ENCODE peak calls at places on chromosomes 6 and 20, in nine cellular contexts. U, Q, T, N, W, K, A, I and E are unnamed samples.

GRCh38 chr6:99816795-99817194 is 177.2 kb downstream of the MCHR2 start:
- DNase-seq in U (no peak), Q (no peak), T (no peak), N (no peak), W (no peak), K (no peak), A (no peak), I (no peak), E (no peak)

GRCh38 chr6:135586844-135587243 is 89.3 kb upstream of the AHI1 start:
- DNase-seq in U (no peak), Q (no peak), T (peak), N (no peak), W (no peak), K (no peak), A (no peak), I (no peak), E (no peak)

GRCh38 chr6:71454083-71454482 is 165.5 kb downstream of the OGFRL1 start:
- DNase-seq in U (no peak), Q (no peak), T (no peak), N (no peak), W (no peak), K (no peak), A (no peak), I (no peak), E (no peak)

GRCh38 chr6:115221185-115221584 is 839.5 kb downstream of the FRK start:
- DNase-seq in U (no peak), Q (no peak), T (no peak), N (no peak), W (no peak), K (no peak), A (no peak), I (no peak), E (no peak)

GRCh38 chr6:84766796-84767590 is 2.6 kb upstream of the TBX18 start:
- DNase-seq in U (no peak), Q (no peak), T (peak), N (no peak), W (peak), K (no peak), A (no peak), I (no peak), E (no peak)

GRCh38 chr6:20846602-20847028 is 312.4 kb downstream of the CDKAL1 start:
- DNase-seq in U (no peak), Q (no peak), T (peak), N (peak), W (no peak), K (no peak), A (no peak), I (no peak), E (no peak)

GRCh38 chr6:55304747-55305146 is 22.5 kb upstream of the GFRAL start:
- DNase-seq in U (peak), Q (no peak), T (no peak), N (no peak), W (no peak), K (no peak), A (no peak), I (no peak), E (no peak)

GRCh38 chr20:1177680-1178079 is 7.1 kb downstream of the TMEM74B start:
- DNase-seq in U (no peak), Q (no peak), T (peak), N (no peak), W (no peak), K (no peak), A (no peak), I (no peak), E (no peak)

GRCh38 chr6:53220605-53221004 is 72.0 kb upstream of the GCM1 start:
- DNase-seq in U (no peak), Q (no peak), T (no peak), N (no peak), W (no peak), K (no peak), A (no peak), I (no peak), E (no peak)

GRCh38 chr6:14328163-14328562 is 210.6 kb downstream of the CD83 start:
- DNase-seq in U (no peak), Q (no peak), T (peak), N (no peak), W (no peak), K (no peak), A (no peak), I (no peak), E (no peak)

GRCh38 chr20:13396036-13396435 is 175.0 kb downstream of the ISM1 start:
- DNase-seq in U (no peak), Q (peak), T (peak), N (no peak), W (no peak), K (no peak), A (no peak), I (no peak), E (no peak)

GRCh38 chr20:5991623-5992441 is 41.4 kb downstream of the MCM8 start:
- DNase-seq in U (no peak), Q (no peak), T (peak), N (no peak), W (no peak), K (no peak), A (no peak), I (no peak), E (no peak)

GRCh38 chr20:63531686-63532448 is 5.3 kb downstream of the PTK6 start:
- DNase-seq in U (no peak), Q (no peak), T (no peak), N (no peak), W (no peak), K (no peak), A (no peak), I (no peak), E (no peak)

GRCh38 chr20:63701329-63702035 is 5.0 kb downstream of the TNFRSF6B start:
- DNase-seq in U (peak), Q (no peak), T (no peak), N (no peak), W (no peak), K (no peak), A (no peak), I (no peak), E (no peak)

GRCh38 chr6:15953152-15953880 is 175.6 kb upstream of the MYLIP start:
- DNase-seq in U (no peak), Q (peak), T (peak), N (peak), W (no peak), K (no peak), A (no peak), I (no peak), E (no peak)

GRCh38 chr20:550611-551010 is 7.0 kb upstream of the CSNK2A1 start:
- DNase-seq in U (no peak), Q (no peak), T (no peak), N (no peak), W (no peak), K (no peak), A (no peak), I (no peak), E (no peak)

GRCh38 chr6:37624606-37625574 is 72.8 kb downstream of the MDGA1 start:
- DNase-seq in U (peak), Q (no peak), T (no peak), N (peak), W (no peak), K (peak), A (no peak), I (no peak), E (no peak)

GRCh38 chr6:166330612-166331011 is 11.7 kb downstream of the SFT2D1 start:
- DNase-seq in U (peak), Q (no peak), T (peak), N (no peak), W (peak), K (peak), A (no peak), I (peak), E (no peak)

GRCh38 chr20:5524886-5525285 is 208.1 kb upstream of the PROKR2 start:
- DNase-seq in U (no peak), Q (no peak), T (no peak), N (no peak), W (no peak), K (no peak), A (no peak), I (no peak), E (no peak)

GRCh38 chr6:112357801-112358200 is 10.7 kb downstream of the RFPL4B start:
- DNase-seq in U (no peak), Q (no peak), T (peak), N (peak), W (no peak), K (no peak), A (no peak), I (no peak), E (peak)

GRCh38 chr20:8375898-8376297 is 243.8 kb downstream of the PLCB1 start:
- DNase-seq in U (no peak), Q (no peak), T (no peak), N (no peak), W (peak), K (no peak), A (no peak), I (no peak), E (no peak)

GRCh38 chr6:126716012-126716411 is 376.1 kb downstream of the CENPW start:
- DNase-seq in U (no peak), Q (no peak), T (no peak), N (no peak), W (no peak), K (no peak), A (no peak), I (no peak), E (no peak)

GRCh38 chr6:46453221-46453620 is 38.0 kb downstream of the RCAN2 start:
- DNase-seq in U (no peak), Q (no peak), T (peak), N (peak), W (no peak), K (no peak), A (no peak), I (no peak), E (peak)

GRCh38 chr6:83853178-83853967 is at the start of gene RIPPLY2:
- DNase-seq in U (no peak), Q (peak), T (peak), N (peak), W (peak), K (peak), A (no peak), I (peak), E (no peak)

GRCh38 chr6:35919085-35919826 is 1.6 kb downstream of the SRPK1 start:
- DNase-seq in U (no peak), Q (no peak), T (peak), N (no peak), W (no peak), K (no peak), A (no peak), I (no peak), E (no peak)

GRCh38 chr20:36569847-36570429 is 3.5 kb upstream of the TGIF2 start:
- DNase-seq in U (no peak), Q (no peak), T (peak), N (no peak), W (no peak), K (no peak), A (no peak), I (no peak), E (peak)

GRCh38 chr20:48384147-48384818 is 443.5 kb downstream of the PREX1 start:
- DNase-seq in U (no peak), Q (no peak), T (no peak), N (no peak), W (no peak), K (no peak), A (no peak), I (no peak), E (no peak)

GRCh38 chr6:13362432-13362831 is 34.1 kb upstream of the TBC1D7 start:
- DNase-seq in U (no peak), Q (no peak), T (peak), N (no peak), W (no peak), K (no peak), A (no peak), I (no peak), E (no peak)

GRCh38 chr20:11012975-11013374 is 339.2 kb upstream of the JAG1 start:
- DNase-seq in U (no peak), Q (peak), T (peak), N (no peak), W (no peak), K (no peak), A (no peak), I (no peak), E (peak)

GRCh38 chr6:43014434-43014909 is 423 bp downstream of the KLHDC3 start:
- DNase-seq in U (no peak), Q (no peak), T (peak), N (no peak), W (no peak), K (no peak), A (no peak), I (no peak), E (no peak)

GRCh38 chr6:26354162-26354561 is 10.8 kb upstream of the BTN3A2 start:
- DNase-seq in U (no peak), Q (no peak), T (no peak), N (no peak), W (no peak), K (no peak), A (no peak), I (no peak), E (no peak)

GRCh38 chr6:31875852-31876251 is 2.9 kb downstream of the SLC44A4 start:
- DNase-seq in U (no peak), Q (no peak), T (no peak), N (no peak), W (no peak), K (no peak), A (no peak), I (no peak), E (no peak)

GRCh38 chr6:139409026-139409425 is 34.6 kb upstream of the CITED2 start:
- DNase-seq in U (no peak), Q (no peak), T (peak), N (no peak), W (no peak), K (no peak), A (no peak), I (no peak), E (peak)

GRCh38 chr6:122422003-122422402 is 22.6 kb downstream of the HSF2 start:
- DNase-seq in U (no peak), Q (no peak), T (no peak), N (no peak), W (no peak), K (no peak), A (no peak), I (no peak), E (no peak)